ENCODE peak calls at places on chromosomes 5 and 9, in six cellular contexts. W is transverse colon, P is AG04449, M is fibroblast of mammary gland, I is GM23338, O is endodermal cell. J is an unnamed sample.

GRCh38 chr5:149044453-149045117 is 18.3 kb downstream of the SH3TC2 start:
- DNase-seq in W (no peak), P (no peak), M (no peak), I (no peak), O (no peak), J (peak; percentile 43)

GRCh38 chr5:141604318-141604717 is 14.5 kb downstream of the DIAPH1 start:
- DNase-seq in W (peak; percentile 60), P (peak; percentile 73), M (peak; percentile 97), I (peak; percentile 67), O (no peak), J (peak; percentile 96)

GRCh38 chr5:83172011-83172410 is 94.7 kb downstream of the XRCC4 start:
- DNase-seq in W (no peak), P (no peak), M (no peak), I (no peak), O (no peak), J (no peak)

GRCh38 chr9:85290019-85290418 is 451.7 kb downstream of the AGTPBP1 start:
- DNase-seq in W (no peak), P (no peak), M (no peak), I (no peak), O (no peak), J (no peak)

GRCh38 chr5:132425009-132425937 is 55.8 kb downstream of the SLC22A5 start:
- DNase-seq in W (peak; percentile 54), P (peak; percentile 71), M (peak; percentile 92), I (no peak), O (no peak), J (peak; percentile 63)

GRCh38 chr5:142197098-142197497 is 88.5 kb downstream of the NDFIP1 start:
- DNase-seq in W (no peak), P (no peak), M (no peak), I (peak; percentile 37), O (peak; percentile 61), J (peak; percentile 33)

GRCh38 chr5:135318037-135318436 is 81.0 kb downstream of the MACROH2A1 start:
- DNase-seq in W (no peak), P (no peak), M (no peak), I (no peak), O (no peak), J (no peak)

GRCh38 chr5:132830436-132831094 is at the start of gene SHROOM1:
- DNase-seq in W (peak; percentile 82), P (no peak), M (peak; percentile 53), I (peak; percentile 86), O (peak; percentile 86), J (peak; percentile 43)

GRCh38 chr9:23587433-23587832 is 238.6 kb downstream of the ELAVL2 start:
- DNase-seq in W (no peak), P (no peak), M (no peak), I (no peak), O (no peak), J (no peak)

GRCh38 chr5:148839960-148840359 is 13.5 kb downstream of the ADRB2 start:
- DNase-seq in W (no peak), P (no peak), M (no peak), I (no peak), O (no peak), J (no peak)

GRCh38 chr5:81181576-81182316 is 51.4 kb upstream of the CKMT2 start:
- DNase-seq in W (no peak), P (no peak), M (no peak), I (peak; percentile 18), O (no peak), J (no peak)

GRCh38 chr9:1231998-1232919 is 182.1 kb downstream of the DMRT2 start:
- DNase-seq in W (peak; percentile 31), P (no peak), M (peak; percentile 88), I (no peak), O (no peak), J (peak; percentile 81)

GRCh38 chr9:14994738-14995137 is 84.5 kb upstream of the FREM1 start:
- DNase-seq in W (no peak), P (no peak), M (no peak), I (no peak), O (no peak), J (no peak)

GRCh38 chr5:181138258-181138657 is 7.3 kb upstream of the OR2V1 start:
- DNase-seq in W (no peak), P (no peak), M (no peak), I (peak; percentile 62), O (no peak), J (no peak)

GRCh38 chr9:120783611-120784047 is 9.6 kb downstream of the FBXW2 start:
- DNase-seq in W (no peak), P (peak; percentile 51), M (peak; percentile 89), I (no peak), O (no peak), J (peak; percentile 74)

GRCh38 chr9:131266301-131267229 is 9.7 kb downstream of the FAM78A start:
- DNase-seq in W (no peak), P (no peak), M (peak; percentile 28), I (no peak), O (no peak), J (no peak)

GRCh38 chr5:122500245-122501086 is 188.4 kb downstream of the SNCAIP start:
- DNase-seq in W (no peak), P (no peak), M (peak; percentile 72), I (peak; percentile 91), O (peak; percentile 85), J (peak; percentile 73)

GRCh38 chr5:74659172-74659571 is 18.6 kb upstream of the ENC1 start:
- DNase-seq in W (no peak), P (no peak), M (no peak), I (no peak), O (no peak), J (no peak)

GRCh38 chr5:65760504-65761275 is 38.7 kb downstream of the NLN start:
- DNase-seq in W (peak; percentile 52), P (no peak), M (peak; percentile 61), I (no peak), O (no peak), J (peak; percentile 87)

GRCh38 chr5:5270958-5271605 is 131.0 kb downstream of the ADAMTS16 start:
- DNase-seq in W (peak; percentile 14), P (peak; percentile 44), M (peak; percentile 79), I (peak; percentile 64), O (peak; percentile 91), J (peak; percentile 78)

GRCh38 chr9:105637787-105638395 is 24.4 kb upstream of the TAL2 start:
- DNase-seq in W (no peak), P (no peak), M (peak; percentile 14), I (peak; percentile 48), O (no peak), J (no peak)
- TF ChIP-seq CTCF in W (peak; percentile 16), P (peak; percentile 26), M (peak; percentile 56), I (peak; percentile 87), O (peak; percentile 82), J (peak; percentile 53)

DNA sequence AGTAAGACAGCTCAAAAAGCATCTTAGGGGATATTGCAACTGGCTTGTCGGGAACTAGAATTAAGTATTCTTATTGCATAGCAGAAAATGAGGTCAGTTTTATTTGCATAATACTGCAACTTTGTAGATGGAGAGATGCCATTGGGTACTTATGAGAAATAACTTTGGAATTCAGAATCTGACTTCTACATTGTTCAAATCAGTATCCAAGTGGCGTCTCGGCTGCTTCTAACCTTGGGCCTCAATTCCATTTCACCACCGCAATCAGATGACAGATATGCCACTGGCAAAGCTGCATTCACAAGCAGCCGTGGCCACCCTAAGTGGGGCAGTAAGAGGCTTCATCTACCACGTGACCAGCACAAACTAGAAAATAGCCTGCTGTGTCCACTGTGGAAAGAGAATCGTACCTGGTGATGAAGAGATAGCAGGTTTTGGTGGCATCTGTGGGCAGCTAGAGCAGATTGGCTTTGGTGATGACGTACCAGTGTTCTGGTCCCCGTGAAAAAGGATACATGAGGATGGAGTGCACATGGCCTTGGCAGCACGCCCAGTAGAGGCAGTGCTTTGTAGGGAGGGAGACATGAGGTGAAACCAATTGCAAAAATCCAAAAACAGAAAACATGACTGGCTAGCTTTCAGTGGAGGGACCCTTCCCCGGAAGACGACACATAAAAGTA is 116.6 kb downstream of the KLHL3 start:
- DNase-seq in W (no peak), P (peak; percentile 88), M (peak; percentile 89), I (no peak), O (peak; percentile 10), J (peak; percentile 94)
- H3K4me3 ChIP-seq in W (no peak overlapping the region), P (no peak overlapping the region), M (no peak overlapping the region), I (no peak overlapping the region), O (no peak overlapping the region), J (no peak overlapping the region)

GRCh38 chr9:117665601-117666377 is 38.4 kb upstream of the TLR4 start:
- DNase-seq in W (no peak), P (no peak), M (no peak), I (no peak), O (no peak), J (no peak)

GRCh38 chr9:117662651-117663050 is 41.6 kb upstream of the TLR4 start:
- DNase-seq in W (no peak), P (no peak), M (no peak), I (no peak), O (no peak), J (no peak)

DNA sequence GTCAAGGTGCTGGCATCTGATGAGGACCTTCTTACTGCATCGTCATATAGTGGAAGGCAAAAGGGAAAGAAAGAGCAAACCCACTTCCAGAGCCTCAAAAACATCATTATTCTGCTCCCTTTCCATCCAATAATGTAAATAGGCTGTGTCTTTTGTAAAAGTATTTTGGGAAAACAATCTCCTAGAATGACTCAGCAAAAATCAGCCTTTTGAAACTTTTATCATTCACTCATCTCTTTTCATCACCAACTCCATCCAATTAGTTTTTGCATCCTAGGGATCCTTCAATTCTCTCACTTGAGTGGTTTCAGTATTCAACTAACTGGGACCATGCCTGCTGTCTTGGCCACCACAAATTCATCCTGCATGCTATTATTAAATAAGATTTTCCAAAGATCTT is 39.8 kb upstream of the TLR4 start:
- DNase-seq in W (no peak), P (no peak), M (no peak), I (no peak), O (no peak), J (no peak)
- TF ChIP-seq CTCF in W (no peak), P (no peak), M (no peak), I (no peak), O (no peak), J (no peak)

GRCh38 chr9:133144887-133145466 is 18.7 kb downstream of the GBGT1 start:
- DNase-seq in W (peak; percentile 20), P (no peak), M (no peak), I (no peak), O (no peak), J (no peak)

GRCh38 chr9:133147412-133148271 is 16.1 kb downstream of the GBGT1 start:
- DNase-seq in W (peak; percentile 88), P (no peak), M (peak; percentile 34), I (peak; percentile 96), O (peak; percentile 97), J (peak; percentile 50)

GRCh38 chr9:133148351-133149129 is 15.2 kb downstream of the GBGT1 start:
- DNase-seq in W (peak; percentile 65), P (no peak), M (peak; percentile 22), I (peak; percentile 38), O (peak; percentile 68), J (peak; percentile 30)

GRCh38 chr9:133149130-133150015 is 14.3 kb downstream of the GBGT1 start:
- DNase-seq in W (peak; percentile 93), P (no peak), M (peak; percentile 81), I (peak; percentile 95), O (peak; percentile 93), J (peak; percentile 85)

DNA sequence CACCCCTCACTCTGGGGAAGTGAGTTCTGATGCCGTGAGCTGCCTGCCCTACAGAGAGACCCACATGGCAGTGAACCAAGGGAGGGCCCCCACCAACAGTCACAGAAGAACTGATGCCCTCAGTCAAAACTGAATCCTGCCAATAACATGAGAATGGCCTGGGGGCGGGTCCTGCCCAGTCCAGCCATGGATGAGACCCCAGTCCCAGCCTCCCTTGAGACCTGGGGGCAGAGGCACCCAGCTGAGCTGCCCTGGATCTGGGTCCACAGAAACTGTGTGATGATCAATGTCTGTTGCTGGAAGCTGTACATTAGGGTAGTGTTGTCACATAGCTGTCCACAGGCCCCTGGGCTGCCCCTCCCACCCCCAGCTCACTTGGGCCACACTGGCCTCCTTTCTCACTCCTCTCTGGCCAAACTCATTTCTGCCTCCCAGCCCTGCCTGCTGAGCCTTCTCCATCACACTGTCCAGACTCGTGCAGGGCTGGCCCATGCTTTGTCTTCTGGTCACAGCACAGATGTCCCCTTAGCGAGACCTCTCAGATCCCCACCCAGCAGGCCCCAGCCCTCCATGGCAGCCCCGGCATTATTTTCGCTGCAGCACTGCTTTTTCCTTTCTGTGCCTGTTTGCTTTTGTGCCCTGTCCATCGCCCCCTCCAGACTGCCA is 16.8 kb downstream of the GBGT1 start:
- DNase-seq in W (no peak), P (no peak), M (no peak), I (no peak), O (no peak), J (no peak)
- H3K4me3 ChIP-seq in W (no peak overlapping the region), P (no peak overlapping the region), M (no peak overlapping the region), I (no peak overlapping the region), O (peak overlapping the region; percentile 88), J (no peak overlapping the region)

J was measured in fibroblast of pulmonary artery.